ENCODE peak calls at places on chromosomes 6 and 20, in eight cellular contexts. One of them, this sample, is unnamed.
A peak's percentile ranks its signal among the peaks of the same experiment; 100 is the strongest.

GRCh38 chr6:134111062-134111677 is 58.7 kb upstream of the SLC2A12 start:
- DNase-seq in NT2/D1: peak; percentile 44
- DNase-seq in vagina: no peak
- DNase-seq in tibial nerve: no peak
- DNase-seq in endothelial cell of umbilical vein: peak; percentile 59
- DNase-seq in IMR-90: peak; percentile 68
- DNase-seq in tibial artery: no peak
- DNase-seq in A549: peak; percentile 72
- DNase-seq in this sample: no peak

GRCh38 chr6:53939830-53940229 is 145.0 kb downstream of the LRRC1 start:
- DNase-seq in NT2/D1: no peak
- DNase-seq in vagina: no peak
- DNase-seq in tibial nerve: no peak
- DNase-seq in endothelial cell of umbilical vein: no peak
- DNase-seq in IMR-90: no peak
- DNase-seq in tibial artery: no peak
- DNase-seq in A549: no peak
- DNase-seq in this sample: no peak

GRCh38 chr6:79384845-79385244 is 150.4 kb upstream of the HMGN3 start:
- DNase-seq in NT2/D1: no peak
- DNase-seq in vagina: no peak
- DNase-seq in tibial nerve: no peak
- DNase-seq in endothelial cell of umbilical vein: peak; percentile 50
- DNase-seq in IMR-90: no peak
- DNase-seq in tibial artery: no peak
- DNase-seq in A549: no peak
- DNase-seq in this sample: no peak

GRCh38 chr20:52193886-52194545 is 2.4 kb upstream of the ZFP64 start:
- DNase-seq in NT2/D1: no peak
- DNase-seq in vagina: no peak
- DNase-seq in tibial nerve: no peak
- DNase-seq in endothelial cell of umbilical vein: no peak
- DNase-seq in IMR-90: no peak
- DNase-seq in tibial artery: no peak
- DNase-seq in A549: no peak
- DNase-seq in this sample: no peak

GRCh38 chr20:30513050-30513628 is 744.3 kb upstream of the DEFB115 start:
- DNase-seq in NT2/D1: no peak
- DNase-seq in vagina: no peak
- DNase-seq in tibial nerve: no peak
- DNase-seq in endothelial cell of umbilical vein: no peak
- DNase-seq in IMR-90: no peak
- DNase-seq in tibial artery: no peak
- DNase-seq in A549: no peak
- DNase-seq in this sample: no peak

GRCh38 chr6:25490018-25490865 is 161.8 kb upstream of the SCGN start:
- DNase-seq in NT2/D1: peak; percentile 70
- DNase-seq in vagina: no peak
- DNase-seq in tibial nerve: peak; percentile 54
- DNase-seq in endothelial cell of umbilical vein: peak; percentile 73
- DNase-seq in IMR-90: peak; percentile 73
- DNase-seq in tibial artery: peak; percentile 85
- DNase-seq in A549: peak; percentile 74
- DNase-seq in this sample: peak; percentile 74

GRCh38 chr6:135426833-135427232 is 70.7 kb downstream of the AHI1 start:
- DNase-seq in NT2/D1: no peak
- DNase-seq in vagina: no peak
- DNase-seq in tibial nerve: no peak
- DNase-seq in endothelial cell of umbilical vein: no peak
- DNase-seq in IMR-90: no peak
- DNase-seq in tibial artery: no peak
- DNase-seq in A549: no peak
- DNase-seq in this sample: no peak

GRCh38 chr6:8983202-8983688 is 547.9 kb upstream of the SLC35B3 start:
- DNase-seq in NT2/D1: peak; percentile 46
- DNase-seq in vagina: no peak
- DNase-seq in tibial nerve: peak; percentile 38
- DNase-seq in endothelial cell of umbilical vein: peak; percentile 58
- DNase-seq in IMR-90: peak; percentile 53
- DNase-seq in tibial artery: peak; percentile 73
- DNase-seq in A549: peak; percentile 55
- DNase-seq in this sample: peak; percentile 29

GRCh38 chr20:63178889-63179751 is 36.8 kb downstream of the YTHDF1 start:
- DNase-seq in NT2/D1: no peak
- DNase-seq in vagina: no peak
- DNase-seq in tibial nerve: no peak
- DNase-seq in endothelial cell of umbilical vein: no peak
- DNase-seq in IMR-90: peak; percentile 4
- DNase-seq in tibial artery: no peak
- DNase-seq in A549: peak; percentile 49
- DNase-seq in this sample: peak; percentile 20

GRCh38 chr6:156943167-156943566 is 166.0 kb downstream of the ARID1B start:
- DNase-seq in NT2/D1: no peak
- DNase-seq in vagina: no peak
- DNase-seq in tibial nerve: no peak
- DNase-seq in endothelial cell of umbilical vein: no peak
- DNase-seq in IMR-90: no peak
- DNase-seq in tibial artery: no peak
- DNase-seq in A549: no peak
- DNase-seq in this sample: no peak

GRCh38 chr20:43843096-43843964 is 71.3 kb upstream of the TOX2 start:
- DNase-seq in NT2/D1: no peak
- DNase-seq in vagina: no peak
- DNase-seq in tibial nerve: no peak
- DNase-seq in endothelial cell of umbilical vein: peak; percentile 69
- DNase-seq in IMR-90: peak; percentile 97
- DNase-seq in tibial artery: no peak
- DNase-seq in A549: peak; percentile 72
- DNase-seq in this sample: no peak

GRCh38 chr6:129646617-129647016 is 63.4 kb downstream of the ARHGAP18 start:
- DNase-seq in NT2/D1: no peak
- DNase-seq in vagina: no peak
- DNase-seq in tibial nerve: no peak
- DNase-seq in endothelial cell of umbilical vein: no peak
- DNase-seq in IMR-90: peak; percentile 27
- DNase-seq in tibial artery: no peak
- DNase-seq in A549: no peak
- DNase-seq in this sample: no peak

GRCh38 chr6:129644567-129645015 is 65.4 kb downstream of the ARHGAP18 start:
- DNase-seq in NT2/D1: no peak
- DNase-seq in vagina: no peak
- DNase-seq in tibial nerve: no peak
- DNase-seq in endothelial cell of umbilical vein: peak; percentile 96
- DNase-seq in IMR-90: peak; percentile 76
- DNase-seq in tibial artery: no peak
- DNase-seq in A549: peak; percentile 59
- DNase-seq in this sample: no peak

GRCh38 chr6:129645371-129646139 is 64.4 kb downstream of the ARHGAP18 start:
- DNase-seq in NT2/D1: no peak
- DNase-seq in vagina: no peak
- DNase-seq in tibial nerve: no peak
- DNase-seq in endothelial cell of umbilical vein: peak; percentile 76
- DNase-seq in IMR-90: no peak
- DNase-seq in tibial artery: no peak
- DNase-seq in A549: peak; percentile 74
- DNase-seq in this sample: no peak

GRCh38 chr6:129647044-129647443 is 62.9 kb downstream of the ARHGAP18 start:
- DNase-seq in NT2/D1: no peak
- DNase-seq in vagina: no peak
- DNase-seq in tibial nerve: no peak
- DNase-seq in endothelial cell of umbilical vein: no peak
- DNase-seq in IMR-90: no peak
- DNase-seq in tibial artery: no peak
- DNase-seq in A549: no peak
- DNase-seq in this sample: no peak

DNA sequence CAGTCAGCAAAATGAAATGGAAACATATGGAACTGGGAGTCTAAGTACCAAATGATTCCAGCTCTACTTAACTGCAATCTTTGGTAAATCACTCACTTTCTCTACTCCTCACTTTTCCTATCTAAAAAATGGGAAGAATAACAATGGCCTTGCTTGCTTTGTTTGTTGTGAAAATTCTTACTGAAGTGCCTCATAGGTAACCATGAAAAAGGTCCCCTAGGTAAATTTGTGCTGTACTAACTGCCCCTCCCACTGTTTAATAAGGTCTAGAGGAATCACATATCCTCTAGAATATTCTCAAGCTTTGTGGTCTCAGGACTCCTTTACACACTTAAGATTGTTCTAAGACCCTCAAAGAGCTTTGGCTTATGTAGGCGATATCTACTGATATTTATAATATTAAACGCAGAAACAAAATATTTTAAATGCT is 63.8 kb downstream of the ARHGAP18 start:
- DNase-seq in NT2/D1: no peak
- DNase-seq in vagina: no peak
- DNase-seq in tibial nerve: no peak
- DNase-seq in endothelial cell of umbilical vein: no peak
- DNase-seq in IMR-90: no peak
- DNase-seq in tibial artery: no peak
- DNase-seq in A549: no peak
- DNase-seq in this sample: no peak
- H3K4me1 ChIP-seq in NT2/D1: no peaks in the 10 kb centered on the region
- H3K4me1 ChIP-seq in vagina: peaks cover 25% of the 10 kb centered on the region
- H3K4me1 ChIP-seq in tibial nerve: no peaks in the 10 kb centered on the region
- H3K4me1 ChIP-seq in endothelial cell of umbilical vein: peaks cover 81% of the 10 kb centered on the region
- H3K4me1 ChIP-seq in IMR-90: peaks cover 15% of the 10 kb centered on the region
- H3K4me1 ChIP-seq in tibial artery: peaks cover 24% of the 10 kb centered on the region
- H3K4me1 ChIP-seq in A549: peaks cover 78% of the 10 kb centered on the region
- H3K4me1 ChIP-seq in this sample: peaks cover 49% of the 10 kb centered on the region

GRCh38 chr20:24608926-24609667 is 139.7 kb downstream of the SYNDIG1 start:
- DNase-seq in NT2/D1: no peak
- DNase-seq in vagina: no peak
- DNase-seq in tibial nerve: no peak
- DNase-seq in endothelial cell of umbilical vein: no peak
- DNase-seq in IMR-90: peak; percentile 13
- DNase-seq in tibial artery: no peak
- DNase-seq in A549: no peak
- DNase-seq in this sample: no peak
- H3K4me1 ChIP-seq in NT2/D1: peaks cover 4% of the 10 kb centered on the region
- H3K4me1 ChIP-seq in vagina: no peaks in the 10 kb centered on the region
- H3K4me1 ChIP-seq in tibial nerve: no peaks in the 10 kb centered on the region
- H3K4me1 ChIP-seq in endothelial cell of umbilical vein: no peaks in the 10 kb centered on the region
- H3K4me1 ChIP-seq in IMR-90: no peaks in the 10 kb centered on the region
- H3K4me1 ChIP-seq in tibial artery: no peaks in the 10 kb centered on the region
- H3K4me1 ChIP-seq in A549: peaks cover 5% of the 10 kb centered on the region
- H3K4me1 ChIP-seq in this sample: peaks cover 22% of the 10 kb centered on the region

DNA sequence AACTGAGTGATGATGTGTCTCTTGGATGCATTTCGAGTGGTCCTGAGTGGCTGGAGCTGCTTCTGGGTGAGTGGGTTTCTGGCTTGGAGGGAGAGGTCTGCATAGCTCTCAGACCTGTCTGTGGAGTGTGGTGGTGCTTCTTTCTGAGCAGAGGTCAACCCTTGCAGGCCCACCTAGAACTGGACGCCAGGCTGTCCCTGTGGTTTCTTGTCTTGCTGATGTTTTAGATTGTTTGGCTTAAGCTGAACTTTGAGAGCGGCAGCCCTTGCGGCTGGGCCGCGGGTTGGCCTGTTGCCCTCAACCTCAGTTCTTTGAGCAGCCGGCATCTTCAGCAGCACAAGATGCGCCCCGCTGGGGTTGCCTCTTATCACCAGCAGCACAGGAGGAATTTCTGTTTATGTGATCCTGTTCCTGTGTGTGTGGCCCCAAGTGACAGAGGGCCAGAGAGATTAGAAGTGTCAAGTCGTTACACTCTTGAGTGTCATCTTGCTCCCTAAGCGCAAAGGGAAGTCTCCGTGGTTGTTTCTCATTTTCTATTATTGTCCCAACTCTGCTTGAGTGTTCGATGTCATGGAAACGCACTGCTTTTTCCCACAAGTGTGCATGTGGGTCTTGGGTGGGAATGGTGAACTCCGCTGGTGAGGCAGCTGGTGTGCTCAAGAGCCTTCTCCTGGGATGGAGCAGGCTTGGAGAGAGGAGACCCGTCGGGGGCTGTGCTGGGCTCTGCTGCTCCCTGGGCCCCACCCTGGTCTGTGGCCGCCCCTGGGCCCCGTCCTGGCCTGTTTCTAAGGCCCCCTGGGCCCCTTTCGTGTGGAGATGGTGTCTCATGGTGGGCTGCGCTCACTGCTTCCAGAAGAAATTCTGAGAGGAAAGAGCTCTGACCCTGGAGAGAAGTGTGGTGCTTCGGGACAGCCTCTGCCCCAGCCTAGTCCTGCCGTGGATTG is 20.1 kb upstream of the SLC22A1 start:
- DNase-seq in NT2/D1: no peak
- DNase-seq in vagina: no peak
- DNase-seq in tibial nerve: no peak
- DNase-seq in endothelial cell of umbilical vein: no peak
- DNase-seq in IMR-90: no peak
- DNase-seq in tibial artery: peak; percentile 63
- DNase-seq in A549: no peak
- DNase-seq in this sample: peak; percentile 33
- H3K4me1 ChIP-seq in NT2/D1: peaks cover 5% of the 10 kb centered on the region
- H3K4me1 ChIP-seq in vagina: no peaks in the 10 kb centered on the region
- H3K4me1 ChIP-seq in tibial nerve: no peaks in the 10 kb centered on the region
- H3K4me1 ChIP-seq in endothelial cell of umbilical vein: no peaks in the 10 kb centered on the region
- H3K4me1 ChIP-seq in IMR-90: no peaks in the 10 kb centered on the region
- H3K4me1 ChIP-seq in tibial artery: peaks cover 26% of the 10 kb centered on the region
- H3K4me1 ChIP-seq in A549: peaks cover 5% of the 10 kb centered on the region
- H3K4me1 ChIP-seq in this sample: no peaks in the 10 kb centered on the region

GRCh38 chr6:87917861-87918260 is 129.8 kb upstream of the SPACA1 start:
- DNase-seq in NT2/D1: no peak
- DNase-seq in vagina: no peak
- DNase-seq in tibial nerve: no peak
- DNase-seq in endothelial cell of umbilical vein: no peak
- DNase-seq in IMR-90: no peak
- DNase-seq in tibial artery: no peak
- DNase-seq in A549: no peak
- DNase-seq in this sample: no peak

GRCh38 chr6:87919001-87919400 is 128.6 kb upstream of the SPACA1 start:
- DNase-seq in NT2/D1: no peak
- DNase-seq in vagina: no peak
- DNase-seq in tibial nerve: no peak
- DNase-seq in endothelial cell of umbilical vein: no peak
- DNase-seq in IMR-90: no peak
- DNase-seq in tibial artery: no peak
- DNase-seq in A549: no peak
- DNase-seq in this sample: no peak

GRCh38 chr6:87920245-87920644 is 127.4 kb upstream of the SPACA1 start:
- DNase-seq in NT2/D1: no peak
- DNase-seq in vagina: no peak
- DNase-seq in tibial nerve: no peak
- DNase-seq in endothelial cell of umbilical vein: no peak
- DNase-seq in IMR-90: no peak
- DNase-seq in tibial artery: no peak
- DNase-seq in A549: no peak
- DNase-seq in this sample: no peak

GRCh38 chr6:87918461-87918941 is 129.1 kb upstream of the SPACA1 start:
- DNase-seq in NT2/D1: no peak
- DNase-seq in vagina: no peak
- DNase-seq in tibial nerve: no peak
- DNase-seq in endothelial cell of umbilical vein: no peak
- DNase-seq in IMR-90: no peak
- DNase-seq in tibial artery: no peak
- DNase-seq in A549: no peak
- DNase-seq in this sample: no peak

DNA sequence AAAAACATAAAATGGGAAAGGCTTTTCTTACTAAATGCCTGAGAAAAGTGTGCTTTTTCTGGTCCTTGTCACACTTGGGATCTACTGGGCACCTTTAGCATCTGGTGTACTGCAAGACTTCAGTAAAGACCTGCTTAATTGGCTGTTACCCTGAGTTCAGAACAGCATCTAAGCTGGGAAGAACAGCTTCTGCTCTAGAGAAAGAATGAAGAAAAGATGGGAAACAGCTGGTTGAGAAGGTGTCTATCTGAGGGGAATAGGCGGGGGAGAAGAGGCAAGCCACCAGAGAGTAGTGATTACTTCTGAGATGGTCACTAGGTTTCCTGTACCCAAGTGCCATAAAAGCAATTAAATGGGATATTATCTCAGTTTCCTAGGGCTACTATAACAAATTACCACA is 128.2 kb upstream of the SPACA1 start:
- DNase-seq in NT2/D1: no peak
- DNase-seq in vagina: no peak
- DNase-seq in tibial nerve: no peak
- DNase-seq in endothelial cell of umbilical vein: no peak
- DNase-seq in IMR-90: no peak
- DNase-seq in tibial artery: no peak
- DNase-seq in A549: no peak
- DNase-seq in this sample: no peak
- H3K4me1 ChIP-seq in NT2/D1: no peaks in the 10 kb centered on the region
- H3K4me1 ChIP-seq in vagina: no peaks in the 10 kb centered on the region
- H3K4me1 ChIP-seq in tibial nerve: no peaks in the 10 kb centered on the region
- H3K4me1 ChIP-seq in endothelial cell of umbilical vein: no peaks in the 10 kb centered on the region
- H3K4me1 ChIP-seq in IMR-90: no peaks in the 10 kb centered on the region
- H3K4me1 ChIP-seq in tibial artery: no peaks in the 10 kb centered on the region
- H3K4me1 ChIP-seq in A549: no peaks in the 10 kb centered on the region
- H3K4me1 ChIP-seq in this sample: no peaks in the 10 kb centered on the region

This sample was measured in heart right ventricle.